ENCODE peak calls at places on chromosomes 3 and 15, in eight cellular contexts. P, C, O, N, K, Y, B and F are unnamed samples. For H3K4me1, the result is how much of the 10 kb centered on the place peaks cover.

GRCh38 chr15:93955197-93955596 is 276.2 kb upstream of the MCTP2 start:
- DNase-seq in P (no peak), C (no peak), O (no peak), N (no peak), K (no peak), Y (no peak), B (no peak), F (no peak)

GRCh38 chr15:69983696-69984265 is 113.9 kb downstream of the TLE3 start:
- DNase-seq in P (no peak), C (no peak), O (no peak), N (no peak), K (no peak), Y (peak), B (no peak), F (no peak)

GRCh38 chr3:197465996-197466549 is 89.7 kb downstream of the BDH1 start:
- DNase-seq in P (no peak), C (no peak), O (no peak), N (no peak), K (no peak), Y (peak), B (no peak), F (no peak)

GRCh38 chr3:161508852-161509477 is 12.4 kb downstream of the OTOL1 start:
- DNase-seq in P (no peak), C (no peak), O (no peak), N (no peak), K (no peak), Y (no peak), B (no peak), F (no peak)

GRCh38 chr3:126465928-126466564 is 9.6 kb downstream of the ZXDC start:
- DNase-seq in P (no peak), C (no peak), O (no peak), N (no peak), K (no peak), Y (no peak), B (no peak), F (no peak)

GRCh38 chr3:50599115-50599715 is 12.4 kb downstream of the CISH start:
- DNase-seq in P (no peak), C (no peak), O (no peak), N (peak), K (no peak), Y (no peak), B (no peak), F (no peak)

GRCh38 chr3:64505419-64505818 is 182.4 kb downstream of the ADAMTS9 start:
- DNase-seq in P (no peak), C (no peak), O (no peak), N (no peak), K (no peak), Y (no peak), B (no peak), F (no peak)

GRCh38 chr3:167631471-167631870 is 22.3 kb downstream of the WDR49 start:
- DNase-seq in P (no peak), C (no peak), O (no peak), N (no peak), K (no peak), Y (no peak), B (no peak), F (no peak)

GRCh38 chr3:175270199-175270837 is 411.2 kb downstream of the NAALADL2 start:
- DNase-seq in P (no peak), C (no peak), O (no peak), N (no peak), K (no peak), Y (peak), B (no peak), F (no peak)

GRCh38 chr3:100653731-100654309 is 44.4 kb downstream of the ADGRG7 start:
- DNase-seq in P (no peak), C (no peak), O (no peak), N (no peak), K (no peak), Y (no peak), B (peak), F (no peak)

GRCh38 chr15:62950455-62950854 is 92.1 kb upstream of the TPM1 start:
- DNase-seq in P (peak), C (no peak), O (no peak), N (no peak), K (no peak), Y (no peak), B (no peak), F (no peak)

GRCh38 chr15:64455951-64456350 is 4.4 kb upstream of the ZNF609 start:
- DNase-seq in P (no peak), C (no peak), O (peak), N (no peak), K (peak), Y (no peak), B (no peak), F (no peak)

GRCh38 chr15:73802336-73803105 is 49.4 kb upstream of the INSYN1 start:
- DNase-seq in P (no peak), C (peak), O (no peak), N (peak), K (peak), Y (no peak), B (no peak), F (peak)

GRCh38 chr3:29168686-29169085 is 112.2 kb upstream of the RBMS3 start:
- DNase-seq in P (no peak), C (no peak), O (no peak), N (no peak), K (no peak), Y (no peak), B (no peak), F (no peak)

GRCh38 chr15:73442436-73442835 is 528 bp upstream of the REC114 start:
- DNase-seq in P (no peak), C (no peak), O (no peak), N (no peak), K (no peak), Y (no peak), B (no peak), F (no peak)

GRCh38 chr3:136819784-136820640 is 1.1 kb downstream of the SLC35G2 start:
- DNase-seq in P (peak), C (peak), O (peak), N (peak), K (no peak), Y (peak), B (peak), F (peak)

GRCh38 chr3:160661660-160662059 is 15.3 kb upstream of the ARL14 start:
- DNase-seq in P (no peak), C (no peak), O (no peak), N (no peak), K (no peak), Y (no peak), B (no peak), F (no peak)

GRCh38 chr3:42077785-42078184 is 13.4 kb upstream of the TRAK1 start:
- DNase-seq in P (no peak), C (peak), O (no peak), N (peak), K (no peak), Y (no peak), B (no peak), F (no peak)
- H3K27ac ChIP-seq in P (no peak), C (peak), O (no peak), N (peak), K (peak), Y (no peak), B (no peak), F (peak)

GRCh38 chr3:105366302-105367062 is at the start of gene ALCAM:
- DNase-seq in P (peak), C (peak), O (peak), N (peak), K (peak), Y (peak), B (peak), F (peak)
- H3K4me1 ChIP-seq in P (under half), C (under half), O (under half), N (under half), K (under half), Y (under half), B (under half), F (under half)

GRCh38 chr3:4107430-4107829 is 195.7 kb upstream of the SETMAR start:
- DNase-seq in P (no peak), C (no peak), O (no peak), N (no peak), K (no peak), Y (no peak), B (no peak), F (no peak)
- TF ChIP-seq CTCF in P (no peak), C (no peak), O (no peak), N (no peak), K (no peak), Y (no peak), B (peak), F (no peak)

GRCh38 chr15:100372695-100373036 is 30.9 kb upstream of the ADAMTS17 start:
- DNase-seq in P (no peak), C (no peak), O (peak), N (peak), K (no peak), Y (no peak), B (no peak), F (no peak)
- H3K27ac ChIP-seq in P (no peak), C (no peak), O (no peak), N (no peak), K (no peak), Y (no peak), B (no peak), F (no peak)

GRCh38 chr3:112776836-112777235 is 69.8 kb downstream of the CD200R1L start:
- DNase-seq in P (no peak), C (no peak), O (no peak), N (no peak), K (no peak), Y (no peak), B (no peak), F (no peak)
- H3K4me1 ChIP-seq in P (under half), C (under half), O (under half), N (under half), K (under half), Y (half or more), B (under half), F (under half)

DNA sequence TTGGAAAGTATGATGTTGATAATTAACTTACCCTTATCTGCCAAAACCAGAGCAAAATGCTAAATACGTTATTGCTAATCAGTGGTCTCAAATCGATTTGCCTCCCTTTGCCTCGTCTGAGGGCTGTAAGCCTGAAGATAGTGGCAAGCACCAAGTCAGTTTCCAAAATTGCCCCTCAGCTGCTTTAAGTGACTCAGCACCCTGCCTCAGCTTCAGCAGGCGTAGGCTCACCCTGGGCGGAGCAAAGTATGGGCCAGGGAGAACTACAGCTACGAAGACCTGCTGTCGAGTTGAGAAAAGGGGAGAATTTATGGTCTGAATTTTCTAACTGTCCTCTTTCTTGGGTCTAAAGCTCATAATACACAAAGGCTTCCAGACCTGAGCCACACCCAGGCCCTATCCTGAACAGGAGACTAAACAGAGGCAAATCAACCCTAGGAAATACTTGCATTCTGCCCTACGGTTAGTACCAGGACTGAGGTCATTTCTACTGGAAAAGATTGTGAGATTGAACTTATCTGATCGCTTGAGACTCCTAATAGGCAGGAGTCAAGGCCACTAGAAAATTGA is 59.7 kb downstream of the DCUN1D1 start:
- DNase-seq in P (no peak), C (no peak), O (peak), N (no peak), K (no peak), Y (no peak), B (peak), F (no peak)
- TF ChIP-seq CTCF in P (no peak), C (no peak), O (no peak), N (no peak), K (no peak), Y (no peak), B (no peak), F (no peak)

DNA sequence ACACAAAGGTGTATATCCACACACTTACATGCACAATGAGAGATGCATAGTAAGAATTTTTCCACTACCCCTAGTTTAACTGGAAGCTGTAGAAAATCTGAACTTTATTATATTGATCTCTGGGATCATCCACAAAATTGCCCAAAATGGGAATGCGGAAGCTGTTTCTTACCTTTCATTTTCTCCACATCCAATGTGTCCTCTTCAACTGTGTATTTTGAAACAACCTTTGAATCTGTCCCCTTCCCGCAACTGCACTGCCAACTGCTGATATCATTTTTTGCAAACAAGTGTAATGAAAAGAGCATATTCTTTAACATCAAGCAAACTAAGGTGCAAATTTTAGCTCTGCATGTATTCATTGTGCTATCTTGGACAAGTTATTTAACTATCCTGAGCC is 427.6 kb upstream of the TPRG1 start:
- DNase-seq in P (no peak), C (no peak), O (no peak), N (no peak), K (no peak), Y (no peak), B (no peak), F (no peak)
- H3K27ac ChIP-seq in P (no peak), C (no peak), O (no peak), N (no peak), K (no peak), Y (no peak), B (no peak), F (no peak)

GRCh38 chr3:37996785-37997301 is 6.3 kb downstream of the VILL start:
- DNase-seq in P (peak), C (peak), O (peak), N (peak), K (no peak), Y (peak), B (peak), F (peak)
- H3K4me1 ChIP-seq in P (half or more), C (under half), O (under half), N (under half), K (under half), Y (under half), B (under half), F (under half)